ENCODE peak calls at places on chromosomes 6 and 20, in eight cellular contexts. B is dorsolateral prefrontal cortex; L is CD4-positive, alpha-beta memory T cell; S is HCT116; U is PC-3; A is keratinocyte; P is small intestine; Z is heart right ventricle. D is an unnamed sample.

GRCh38 chr6:100663219-100663863 is 198.6 kb upstream of the SIM1 start:
- DNase-seq in U (peak; percentile 80), S (no peak), A (peak; percentile 15), Z (no peak), L (no peak), B (no peak), P (no peak), D (no peak)

GRCh38 chr6:151806757-151807512 is 547 bp upstream of the ESR1 start:
- DNase-seq in B (no peak), L (no peak), P (no peak), Z (no peak), U (no peak), A (no peak), S (no peak), D (no peak)

GRCh38 chr6:100446922-100447899 is 17.5 kb downstream of the SIM1 start:
- DNase-seq in A (no peak), B (no peak), S (no peak), Z (no peak), P (no peak), L (no peak), U (no peak), D (no peak)

GRCh38 chr20:1669304-1669703 is 11.7 kb upstream of the SIRPG start:
- DNase-seq in U (no peak), A (no peak), B (no peak), L (no peak), S (no peak), Z (peak; percentile 44), P (no peak), D (no peak)

GRCh38 chr6:41371992-41372525 is 36.7 kb downstream of the NCR2 start:
- DNase-seq in Z (no peak), S (no peak), U (no peak), B (no peak), L (no peak), P (peak; percentile 14), A (no peak), D (no peak)

GRCh38 chr6:22497299-22497698 is 72.1 kb upstream of the HDGFL1 start:
- DNase-seq in P (no peak), B (no peak), U (no peak), Z (no peak), A (no peak), L (no peak), S (no peak), D (no peak)

GRCh38 chr6:36196049-36196879 is at the start of gene BRPF3:
- DNase-seq in U (peak; percentile 69), A (no peak), Z (peak; percentile 84), B (peak; percentile 85), P (peak; percentile 71), L (peak; percentile 76), S (no peak), D (peak; percentile 31)

GRCh38 chr6:157464653-157465535 is 83.9 kb downstream of the ZDHHC14 start:
- DNase-seq in U (no peak), A (no peak), S (no peak), B (no peak), Z (no peak), L (no peak), P (no peak), D (no peak)

GRCh38 chr20:48928832-48929725 is 7.6 kb downstream of the ARFGEF2 start:
- DNase-seq in B (no peak), S (no peak), A (no peak), U (no peak), L (no peak), Z (no peak), P (no peak), D (no peak)

GRCh38 chr6:27209659-27210269 is 37.7 kb upstream of the PRSS16 start:
- DNase-seq in S (no peak), Z (no peak), L (no peak), B (no peak), P (no peak), U (no peak), A (no peak), D (no peak)

GRCh38 chr6:13098006-13098405 is 230.3 kb downstream of the TBC1D7 start:
- DNase-seq in A (no peak), L (no peak), B (no peak), U (no peak), P (no peak), S (no peak), Z (no peak), D (no peak)

GRCh38 chr6:13097454-13097853 is 230.9 kb downstream of the TBC1D7 start:
- DNase-seq in A (no peak), P (no peak), B (no peak), L (no peak), Z (no peak), S (no peak), U (no peak), D (no peak)

GRCh38 chr6:13098808-13099570 is 229.3 kb downstream of the TBC1D7 start:
- DNase-seq in L (no peak), Z (no peak), P (no peak), S (no peak), U (no peak), A (no peak), B (no peak), D (no peak)

GRCh38 chr6:13099771-13100170 is 228.6 kb downstream of the TBC1D7 start:
- DNase-seq in L (no peak), Z (no peak), U (peak; percentile 25), P (no peak), A (no peak), B (no peak), S (no peak), D (no peak)

GRCh38 chr6:13096084-13096483 is 232.3 kb downstream of the TBC1D7 start:
- DNase-seq in Z (no peak), S (no peak), U (no peak), B (no peak), P (no peak), L (no peak), A (no peak), D (no peak)
- H3K27ac ChIP-seq in Z (peak overlapping the region; percentile 40), S (no peak overlapping the region), U (no peak overlapping the region), B (no peak overlapping the region), P (no peak overlapping the region), L (no peak overlapping the region), A (no peak overlapping the region), D (no peak overlapping the region)

DNA sequence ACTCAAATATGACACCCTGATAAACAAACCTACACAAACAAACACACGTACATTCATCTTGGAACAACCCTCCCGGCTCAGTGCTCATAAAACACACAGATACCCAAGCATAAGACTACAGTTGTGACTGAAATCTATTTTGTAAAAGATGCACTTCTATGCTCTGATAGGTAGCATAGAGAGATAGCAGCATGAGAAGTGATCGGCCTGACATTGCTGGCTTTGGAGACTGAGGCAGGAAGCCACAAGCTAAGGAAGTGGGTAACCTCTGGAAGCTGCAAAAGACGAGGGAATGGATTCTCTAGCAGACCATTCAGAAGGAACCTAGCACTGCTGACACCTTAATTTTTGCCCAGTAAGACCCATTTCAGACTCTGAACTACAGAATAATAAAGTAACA is 1.6 kb upstream of the RNF39 start:
- DNase-seq in U (no peak), S (no peak), Z (no peak), B (no peak), A (no peak), L (no peak), P (no peak), D (no peak)
- H3K27me3 ChIP-seq in U (peaks cover 3% of the 10 kb centered on the region), S (no peaks in the 10 kb centered on the region), Z (peaks cover 58% of the 10 kb centered on the region), B (peaks cover 25% of the 10 kb centered on the region), A (peaks cover 4% of the 10 kb centered on the region), L (peaks cover 4% of the 10 kb centered on the region), P (peaks cover 14% of the 10 kb centered on the region), D (peaks cover 36% of the 10 kb centered on the region)

GRCh38 chr6:113277111-113277510 is 580.0 kb upstream of the MARCKS start:
- DNase-seq in L (no peak), B (no peak), A (no peak), U (no peak), P (no peak), Z (no peak), S (no peak), D (no peak)

GRCh38 chr6:113276631-113277030 is 580.5 kb upstream of the MARCKS start:
- DNase-seq in B (no peak), U (no peak), A (no peak), L (no peak), S (no peak), P (no peak), Z (no peak), D (no peak)

GRCh38 chr6:113281014-113281810 is 575.9 kb upstream of the MARCKS start:
- DNase-seq in Z (no peak), S (no peak), P (no peak), U (no peak), A (no peak), B (no peak), L (no peak), D (no peak)
- H3K4me3 ChIP-seq in Z (no peak overlapping the region), S (no peak overlapping the region), P (no peak overlapping the region), U (no peak overlapping the region), A (no peak overlapping the region), B (no peak overlapping the region), L (no peak overlapping the region), D (no peak overlapping the region)

GRCh38 chr20:38165089-38165965 is at the start of gene TGM2:
- DNase-seq in S (no peak), U (peak; percentile 91), L (peak; percentile 16), Z (peak; percentile 88), P (peak; percentile 88), A (no peak), B (no peak), D (no peak)
- H3K27ac ChIP-seq in S (no peak within 1 kb of the TSS), U (peak within 1 kb of the TSS; percentile 72), L (no peak within 1 kb of the TSS), Z (peak within 1 kb of the TSS; percentile 92), P (no peak within 1 kb of the TSS), A (no peak within 1 kb of the TSS), B (peak within 1 kb of the TSS; percentile 21), D (no peak within 1 kb of the TSS)

DNA sequence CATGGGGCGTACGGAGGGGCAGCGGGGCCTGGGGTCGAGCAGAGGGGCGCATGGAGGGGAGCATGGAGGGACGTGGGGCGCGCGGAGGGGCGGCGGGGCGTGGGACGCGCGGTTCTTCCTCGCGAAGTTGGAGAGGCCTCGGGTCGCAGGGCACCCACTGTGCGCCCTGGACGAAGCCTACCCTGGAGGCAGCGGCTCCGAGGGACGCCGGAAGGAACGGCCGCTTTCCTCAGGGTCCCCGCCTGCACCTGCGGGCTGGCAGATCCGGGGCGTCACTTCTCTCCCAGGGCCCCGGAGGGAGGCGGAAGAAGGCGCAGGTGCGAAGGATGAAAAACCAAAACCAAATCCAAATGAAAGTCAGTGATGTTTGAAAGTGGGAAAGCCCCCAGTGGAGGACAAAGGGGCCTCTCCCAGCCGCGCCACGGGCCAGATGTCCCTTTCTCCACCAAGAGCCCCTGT is 142.1 kb upstream of the PDE10A start:
- DNase-seq in S (no peak), L (no peak), Z (no peak), P (no peak), B (no peak), A (no peak), U (no peak), D (no peak)
- H3K27me3 ChIP-seq in S (no peaks in the 10 kb centered on the region), L (no peaks in the 10 kb centered on the region), Z (no peaks in the 10 kb centered on the region), P (no peaks in the 10 kb centered on the region), B (no peaks in the 10 kb centered on the region), A (no peaks in the 10 kb centered on the region), U (no peaks in the 10 kb centered on the region), D (peaks cover 8% of the 10 kb centered on the region)

GRCh38 chr6:72350256-72350875 is 271.5 kb upstream of the KCNQ5 start:
- DNase-seq in L (no peak), P (no peak), S (no peak), A (no peak), U (no peak), Z (no peak), B (no peak), D (no peak)
- H3K4me3 ChIP-seq in L (no peak overlapping the region), P (no peak overlapping the region), S (no peak overlapping the region), A (no peak overlapping the region), U (no peak overlapping the region), Z (no peak overlapping the region), B (no peak overlapping the region), D (no peak overlapping the region)

DNA sequence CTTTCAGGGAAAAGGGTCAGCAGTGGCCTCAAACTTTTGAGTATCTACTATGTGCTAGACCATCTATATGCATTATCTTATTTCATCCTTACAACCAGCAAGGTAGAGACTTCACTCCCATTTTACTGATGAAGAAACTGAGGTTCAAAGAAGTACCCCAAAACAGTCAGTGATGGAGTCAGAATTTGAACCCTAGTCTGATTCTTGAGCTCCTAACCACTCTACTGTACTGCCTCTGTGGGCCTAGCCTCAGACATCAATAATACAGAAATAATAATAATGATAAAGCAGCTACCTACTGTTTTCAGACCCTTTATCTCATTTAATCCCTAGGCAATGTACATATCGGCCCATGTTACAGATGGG is 8.4 kb downstream of the ADA start:
- DNase-seq in L (no peak), A (no peak), Z (no peak), B (no peak), P (no peak), S (no peak), U (no peak), D (no peak)
- H3K27ac ChIP-seq in L (peak overlapping the region; percentile 82), A (peak overlapping the region; percentile 88), Z (peak overlapping the region; percentile 85), B (peak overlapping the region; percentile 79), P (peak overlapping the region; percentile 92), S (no peak overlapping the region), U (peak overlapping the region; percentile 88), D (no peak overlapping the region)